ENCODE peak calls at places on chromosomes 7 and 10, in four cellular contexts. V, M, U and I are unnamed samples. For H3K9me3 and H3K36me3, the result is how much of the 10 kb centered on the place peaks cover.

GRCh38 chr10:103804866-103805265 is 50.5 kb downstream of the SH3PXD2A start:
- DNase-seq in V (peak), U (no peak), M (no peak), I (no peak)

GRCh38 chr10:4279649-4280048 is 494.6 kb upstream of the KLF6 start:
- DNase-seq in M (no peak), U (no peak), V (no peak), I (no peak)

GRCh38 chr7:40244226-40244625 is 109.4 kb downstream of the SUGCT start:
- DNase-seq in V (no peak), M (no peak), U (no peak), I (no peak)

GRCh38 chr10:3897156-3897555 is 112.1 kb upstream of the KLF6 start:
- DNase-seq in V (no peak), U (no peak), M (no peak), I (no peak)

GRCh38 chr7:129298268-129298893 is 73.6 kb downstream of the AHCYL2 start:
- DNase-seq in U (no peak), V (peak), M (peak), I (peak)

GRCh38 chr7:110839866-110840265 is 251.1 kb upstream of the LRRN3 start:
- DNase-seq in U (no peak), M (peak), V (peak), I (no peak)

GRCh38 chr7:85022064-85022697 is 164.7 kb downstream of the SEMA3D start:
- DNase-seq in V (no peak), M (no peak), U (no peak), I (no peak)

GRCh38 chr10:57049096-57049495 is 688.0 kb upstream of the ZWINT start:
- DNase-seq in V (no peak), M (no peak), U (no peak), I (no peak)

GRCh38 chr10:69481280-69481679 is 30.0 kb downstream of the TSPAN15 start:
- DNase-seq in M (peak), U (no peak), V (peak), I (no peak)

GRCh38 chr7:87507446-87507845 is 32.0 kb upstream of the ABCB4 start:
- DNase-seq in V (peak), U (no peak), M (no peak), I (no peak)

GRCh38 chr10:66365686-66366085 is 560.1 kb upstream of the LRRTM3 start:
- DNase-seq in M (no peak), U (no peak), V (no peak), I (no peak)

GRCh38 chr10:13526952-13527863 is 1.6 kb downstream of the BEND7 start:
- DNase-seq in M (no peak), V (no peak), U (no peak), I (no peak)

GRCh38 chr10:27252267-27253000 is 11.8 kb upstream of the ACBD5 start:
- DNase-seq in U (no peak), M (peak), V (no peak), I (peak)

GRCh38 chr7:128167791-128168666 is 73.0 kb upstream of the LEP start:
- DNase-seq in M (peak), V (no peak), U (no peak), I (no peak)

GRCh38 chr10:74190494-74190893 is 39.5 kb downstream of the ADK start:
- DNase-seq in U (no peak), M (no peak), V (no peak), I (no peak)

GRCh38 chr7:26457702-26458327 is 166.2 kb downstream of the SNX10 start:
- DNase-seq in U (no peak), V (no peak), M (no peak), I (no peak)

GRCh38 chr10:126104767-126105166 is 208.4 kb downstream of the FANK1 start:
- DNase-seq in U (no peak), V (no peak), M (peak), I (no peak)

GRCh38 chr10:102072867-102073527 is 7.8 kb downstream of the HPS6 start:
- DNase-seq in V (peak), M (peak), U (no peak), I (no peak)

GRCh38 chr10:60664859-60665258 is 113.4 kb upstream of the CDK1 start:
- DNase-seq in V (no peak), M (no peak), U (no peak), I (no peak)

GRCh38 chr7:115910541-115911164 is 119.9 kb downstream of the TFEC start:
- DNase-seq in M (no peak), U (no peak), V (no peak), I (no peak)

GRCh38 chr7:155975490-155975889 is 163.2 kb upstream of the SHH start:
- DNase-seq in M (peak), V (no peak), U (no peak), I (no peak)

DNA sequence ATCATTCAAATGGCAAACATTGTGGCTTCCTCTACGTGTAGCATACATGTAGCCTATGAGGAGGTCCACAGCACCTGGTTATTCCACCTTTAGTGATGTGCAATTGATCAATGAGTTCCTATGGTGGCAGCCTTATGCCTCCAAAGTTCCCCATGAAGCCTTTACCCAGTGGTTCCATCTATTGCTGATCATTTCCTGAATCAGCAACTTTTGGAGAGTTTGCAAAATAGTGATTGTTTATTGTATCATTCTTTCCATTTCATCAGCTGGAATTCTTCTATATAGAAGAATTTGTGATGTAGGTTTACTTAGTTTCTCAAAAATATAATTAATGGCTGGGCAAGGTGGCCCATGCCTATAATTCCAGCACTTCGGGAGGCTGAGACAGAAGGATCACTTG is 380.2 kb upstream of the MKI67 start:
- DNase-seq in U (no peak), M (no peak), V (no peak), I (no peak)
- H3K9me3 ChIP-seq in U (under half), M (under half), V (under half), I (under half)

GRCh38 chr7:149728491-149729375 is 44.7 kb downstream of the ZNF467 start:
- DNase-seq in V (no peak), U (no peak), M (no peak), I (no peak)

GRCh38 chr7:149729983-149730801 is 43.2 kb downstream of the ZNF467 start:
- DNase-seq in V (no peak), U (no peak), M (no peak), I (no peak)

GRCh38 chr7:149727541-149728476 is 45.6 kb downstream of the ZNF467 start:
- DNase-seq in V (no peak), M (no peak), U (no peak), I (no peak)

GRCh38 chr7:149731207-149731955 is 42.0 kb downstream of the ZNF467 start:
- DNase-seq in U (no peak), V (no peak), M (no peak), I (no peak)

GRCh38 chr7:149729586-149729982 is 43.8 kb downstream of the ZNF467 start:
- DNase-seq in M (no peak), U (no peak), V (no peak), I (no peak)
- H3K36me3 ChIP-seq in M (under half), U (under half), V (under half), I (under half)

GRCh38 chr10:112775347-112775746 is 174.7 kb upstream of the TCF7L2 start:
- DNase-seq in U (no peak), M (no peak), V (no peak), I (no peak)
- TF ChIP-seq CTCF in U (no peak), M (no peak), V (no peak), I (no peak)

GRCh38 chr10:10489765-10490164 is 527.9 kb upstream of the CELF2 start:
- DNase-seq in U (no peak), V (no peak), M (no peak), I (no peak)
- H3K9me3 ChIP-seq in U (under half), V (under half), M (under half), I (under half)

GRCh38 chr10:21552638-21553037 is 18.6 kb downstream of the MLLT10 start:
- DNase-seq in M (no peak), U (no peak), V (no peak), I (no peak)

GRCh38 chr10:21547246-21547645 is 13.2 kb downstream of the MLLT10 start:
- DNase-seq in U (no peak), V (no peak), M (no peak), I (no peak)
- H3K36me3 ChIP-seq in U (under half), V (under half), M (under half), I (under half)

GRCh38 chr7:1346533-1346805 is 112.8 kb downstream of the MICALL2 start:
- DNase-seq in U (no peak), M (no peak), V (no peak), I (no peak)
- TF ChIP-seq CTCF in U (no peak), M (no peak), V (no peak), I (no peak)

GRCh38 chr7:158979023-158979529 is 122.7 kb downstream of the DYNC2I1 start:
- DNase-seq in V (no peak), U (no peak), M (no peak), I (no peak)
- H3K9me3 ChIP-seq in V (under half), U (under half), M (under half), I (under half)